ENCODE peak calls at places on chromosomes 7 and 10, in six cellular contexts. P is PC-9, Y is astrocyte of the cerebellum, E is HepG2, W is endodermal cell, B is transverse colon. I is an unnamed sample.

GRCh38 chr10:89981891-89982290 is 280.5 kb downstream of the KIF20B start:
- DNase-seq in P (no peak), Y (peak; percentile 33), E (no peak), W (no peak), B (no peak), I (no peak)

GRCh38 chr7:31052504-31052840 is 364 bp downstream of the ADCYAP1R1 start:
- DNase-seq in P (no peak), Y (no peak), E (no peak), W (no peak), B (no peak), I (no peak)

GRCh38 chr7:94311545-94311944 is 83.2 kb upstream of the COL1A2 start:
- DNase-seq in P (no peak), Y (no peak), E (no peak), W (no peak), B (no peak), I (peak; percentile 26)

GRCh38 chr7:140214075-140214684 is 37.4 kb upstream of the KDM7A start:
- DNase-seq in P (peak; percentile 86), Y (peak; percentile 60), E (peak; percentile 42), W (no peak), B (peak; percentile 87), I (no peak)

GRCh38 chr10:132296671-132297443 is 10.9 kb downstream of the STK32C start:
- DNase-seq in P (no peak), Y (no peak), E (no peak), W (peak; percentile 29), B (no peak), I (no peak)

GRCh38 chr7:132049462-132050304 is 493.3 kb upstream of the PODXL start:
- DNase-seq in P (no peak), Y (no peak), E (peak; percentile 18), W (peak; percentile 90), B (peak; percentile 58), I (peak; percentile 58)

GRCh38 chr10:95246582-95247051 is 44.2 kb downstream of the PDLIM1 start:
- DNase-seq in P (peak; percentile 52), Y (peak; percentile 68), E (peak; percentile 62), W (peak; percentile 94), B (peak; percentile 81), I (peak; percentile 71)

GRCh38 chr7:114414151-114415053 is at the start of gene FOXP2:
- DNase-seq in P (no peak), Y (peak; percentile 23), E (peak; percentile 3), W (peak; percentile 49), B (no peak), I (peak; percentile 47)

GRCh38 chr7:50306491-50307367 is 2.2 kb downstream of the IKZF1 start:
- DNase-seq in P (no peak), Y (no peak), E (no peak), W (no peak), B (no peak), I (no peak)

GRCh38 chr10:14958872-14959220 is 342 bp upstream of the MEIG1 start:
- DNase-seq in P (no peak), Y (no peak), E (no peak), W (no peak), B (no peak), I (no peak)

GRCh38 chr10:14953452-14954000 is 370 bp downstream of the DCLRE1C start:
- DNase-seq in P (no peak), Y (peak; percentile 34), E (no peak), W (no peak), B (peak; percentile 61), I (no peak)

GRCh38 chr10:14954001-14954770 is at the start of gene DCLRE1C:
- DNase-seq in P (peak; percentile 88), Y (peak; percentile 70), E (peak; percentile 88), W (peak; percentile 96), B (peak; percentile 96), I (peak; percentile 83)

GRCh38 chr10:14952851-14953451 is 945 bp downstream of the DCLRE1C start:
- DNase-seq in P (no peak), Y (no peak), E (no peak), W (peak; percentile 82), B (no peak), I (no peak)

GRCh38 chr10:14954934-14955333 is 1.0 kb upstream of the DCLRE1C start:
- DNase-seq in P (no peak), Y (no peak), E (no peak), W (no peak), B (no peak), I (no peak)
- H3K4me3 ChIP-seq in P (peak overlapping the region; percentile 93), Y (no peak overlapping the region), E (no peak overlapping the region), W (peak overlapping the region; percentile 86), B (no peak overlapping the region), I (no peak overlapping the region)

GRCh38 chr10:72085864-72086465 is 2.4 kb downstream of the SPOCK2 start:
- DNase-seq in P (peak; percentile 28), Y (no peak), E (no peak), W (no peak), B (no peak), I (no peak)

GRCh38 chr10:72085166-72085565 is 3.2 kb downstream of the SPOCK2 start:
- DNase-seq in P (no peak), Y (no peak), E (no peak), W (no peak), B (no peak), I (peak; percentile 88)

GRCh38 chr10:72087392-72087968 is 871 bp downstream of the SPOCK2 start:
- DNase-seq in P (no peak), Y (no peak), E (no peak), W (peak; percentile 66), B (peak; percentile 39), I (no peak)

GRCh38 chr10:72087969-72088878 is at the start of gene SPOCK2:
- DNase-seq in P (peak; percentile 26), Y (no peak), E (no peak), W (peak; percentile 76), B (peak; percentile 48), I (no peak)

GRCh38 chr10:72086466-72087391 is 1.6 kb downstream of the SPOCK2 start:
- DNase-seq in P (peak; percentile 17), Y (no peak), E (peak; percentile 27), W (peak; percentile 82), B (peak; percentile 65), I (no peak)
- H3K4me3 ChIP-seq in P (no peak overlapping the region), Y (no peak overlapping the region), E (peak overlapping the region; percentile 57), W (peak overlapping the region; percentile 73), B (no peak overlapping the region), I (no peak overlapping the region)

DNA sequence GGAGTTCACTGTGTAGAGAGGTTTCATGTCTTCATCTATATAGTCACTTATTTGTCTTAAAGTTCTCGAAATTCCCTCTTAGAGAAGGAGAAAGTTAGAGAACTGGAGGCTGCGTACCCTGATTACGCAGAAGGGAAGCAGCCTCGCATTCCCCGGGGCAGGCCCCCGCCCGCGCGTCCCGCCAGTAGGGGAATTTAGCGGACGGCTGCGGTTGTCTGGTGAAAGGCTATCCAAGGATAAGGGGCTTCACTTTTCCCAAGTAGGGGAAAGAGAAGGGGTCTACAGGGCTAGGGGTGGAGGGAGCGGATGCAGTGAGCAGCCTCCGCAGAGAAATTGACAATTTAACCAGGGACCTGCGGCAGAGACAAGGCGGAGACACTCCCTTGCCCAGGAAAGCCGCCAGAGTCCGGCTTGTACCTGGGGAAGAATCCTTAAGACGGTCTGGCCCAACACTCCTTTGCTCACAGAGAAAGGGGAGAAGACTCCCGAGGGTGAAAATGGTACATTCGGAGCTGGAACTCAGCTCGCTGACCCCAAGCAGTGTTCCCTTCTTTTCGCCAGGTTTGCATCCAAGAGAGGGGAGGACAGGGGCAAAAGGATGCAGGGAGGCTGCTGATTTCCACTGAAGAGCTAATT is 976 bp upstream of the MAGI2 start:
- DNase-seq in P (no peak), Y (no peak), E (no peak), W (peak; percentile 78), B (peak; percentile 8), I (peak; percentile 24)
- H3K4me3 ChIP-seq in P (no peak overlapping the region), Y (peak overlapping the region; percentile 59), E (peak overlapping the region; percentile 82), W (peak overlapping the region; percentile 83), B (peak overlapping the region; percentile 68), I (peak overlapping the region; percentile 96)

GRCh38 chr10:118072840-118073239 is 26.1 kb upstream of the RAB11FIP2 start:
- DNase-seq in P (no peak), Y (no peak), E (no peak), W (no peak), B (no peak), I (no peak)
- H3K4me3 ChIP-seq in P (no peak overlapping the region), Y (no peak overlapping the region), E (no peak overlapping the region), W (no peak overlapping the region), B (no peak overlapping the region), I (no peak overlapping the region)

GRCh38 chr10:114551310-114551972 is 106.6 kb downstream of the ABLIM1 start:
- DNase-seq in P (no peak), Y (no peak), E (no peak), W (no peak), B (peak; percentile 80), I (no peak)

GRCh38 chr10:114552050-114552449 is 106.0 kb downstream of the ABLIM1 start:
- DNase-seq in P (no peak), Y (no peak), E (no peak), W (no peak), B (no peak), I (no peak)

GRCh38 chr10:114547466-114547865 is 110.6 kb downstream of the ABLIM1 start:
- DNase-seq in P (no peak), Y (no peak), E (no peak), W (no peak), B (no peak), I (no peak)

GRCh38 chr10:114548662-114549061 is 109.4 kb downstream of the ABLIM1 start:
- DNase-seq in P (no peak), Y (no peak), E (peak; percentile 80), W (peak; percentile 82), B (peak; percentile 57), I (peak; percentile 65)

DNA sequence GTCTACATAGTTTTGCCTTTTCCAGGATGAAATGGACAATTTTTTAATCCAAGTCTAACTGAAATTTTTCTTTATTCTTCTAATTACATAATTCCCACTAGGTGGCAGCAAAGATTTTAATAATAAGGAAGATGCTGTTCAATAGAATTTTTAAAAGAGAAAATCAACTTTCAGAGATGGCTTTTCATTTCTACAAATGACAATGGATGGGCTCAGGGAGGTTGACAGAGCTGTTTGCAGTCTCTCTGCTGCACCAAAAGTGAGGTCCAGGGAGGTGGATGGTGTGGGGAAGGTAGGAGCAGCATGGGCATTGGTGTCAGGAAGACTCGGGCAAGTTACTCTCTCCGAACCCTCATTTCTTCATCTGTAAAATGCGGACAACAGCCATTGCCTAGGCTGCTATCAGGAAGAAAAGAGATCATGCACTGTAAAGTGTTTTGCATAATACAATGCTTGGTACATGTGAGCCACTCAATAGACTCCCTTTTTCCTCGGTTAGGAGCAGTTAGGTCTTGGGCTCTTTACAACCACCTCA is 107.3 kb downstream of the ABLIM1 start:
- DNase-seq in P (peak; percentile 40), Y (no peak), E (peak; percentile 30), W (no peak), B (no peak), I (no peak)
- H3K4me3 ChIP-seq in P (no peak overlapping the region), Y (peak overlapping the region; percentile 20), E (no peak overlapping the region), W (no peak overlapping the region), B (no peak overlapping the region), I (no peak overlapping the region)

GRCh38 chr10:120456143-120456625 is 843 bp upstream of the PLPP4 start:
- DNase-seq in P (no peak), Y (no peak), E (no peak), W (peak; percentile 75), B (no peak), I (peak; percentile 31)
- H3K4me3 ChIP-seq in P (no peak overlapping the region), Y (peak overlapping the region; percentile 57), E (no peak overlapping the region), W (peak overlapping the region; percentile 70), B (no peak overlapping the region), I (peak overlapping the region; percentile 78)

I was measured in WERI-Rb-1.